ENCODE peak calls at places on chromosomes 13 and 19, in four cellular contexts. One of them, this sample, is unnamed.

GRCh38 chr19:13763300-13763699 is 1.0 kb upstream of the MRI1 start:
- DNase-seq in H1: no peak
- DNase-seq in GM12878: no peak
- DNase-seq in HepG2: no peak
- DNase-seq in this sample: no peak

GRCh38 chr19:39409207-39409885 is 2.7 kb downstream of the ZFP36 start:
- DNase-seq in H1: peak; percentile 94
- DNase-seq in GM12878: no peak
- DNase-seq in HepG2: peak; percentile 61
- DNase-seq in this sample: no peak

GRCh38 chr13:47190696-47191095 is 293.8 kb upstream of the HTR2A start:
- DNase-seq in H1: no peak
- DNase-seq in GM12878: no peak
- DNase-seq in HepG2: no peak
- DNase-seq in this sample: no peak

GRCh38 chr19:35484637-35485036 is 5.6 kb downstream of the KRTDAP start:
- DNase-seq in H1: no peak
- DNase-seq in GM12878: peak; percentile 85
- DNase-seq in HepG2: no peak
- DNase-seq in this sample: no peak

GRCh38 chr13:27533155-27533643 is 82.8 kb upstream of the MTIF3 start:
- DNase-seq in H1: peak; percentile 94
- DNase-seq in GM12878: no peak
- DNase-seq in HepG2: peak; percentile 65
- DNase-seq in this sample: peak; percentile 52

GRCh38 chr19:35169226-35169995 is 14.9 kb downstream of the FXYD5 start:
- DNase-seq in H1: no peak
- DNase-seq in GM12878: no peak
- DNase-seq in HepG2: no peak
- DNase-seq in this sample: no peak

GRCh38 chr19:45668342-45668871 is 386 bp downstream of the GIPR start:
- DNase-seq in H1: no peak
- DNase-seq in GM12878: no peak
- DNase-seq in HepG2: no peak
- DNase-seq in this sample: no peak

GRCh38 chr19:33332248-33332647 is 29.9 kb upstream of the CEBPA start:
- DNase-seq in H1: no peak
- DNase-seq in GM12878: no peak
- DNase-seq in HepG2: no peak
- DNase-seq in this sample: no peak

GRCh38 chr19:8311461-8312260 is 3.5 kb upstream of the CD320 start:
- DNase-seq in H1: no peak
- DNase-seq in GM12878: no peak
- DNase-seq in HepG2: no peak
- DNase-seq in this sample: no peak

GRCh38 chr19:38678217-38678890 is 30.9 kb downstream of the ACTN4 start:
- DNase-seq in H1: no peak
- DNase-seq in GM12878: no peak
- DNase-seq in HepG2: no peak
- DNase-seq in this sample: no peak

GRCh38 chr13:101911752-101912151 is 459.3 kb downstream of the ITGBL1 start:
- DNase-seq in H1: no peak
- DNase-seq in GM12878: no peak
- DNase-seq in HepG2: no peak
- DNase-seq in this sample: no peak

GRCh38 chr19:42220751-42221097 is 612 bp downstream of the ZNF526 start:
- DNase-seq in H1: no peak
- DNase-seq in GM12878: no peak
- DNase-seq in HepG2: no peak
- DNase-seq in this sample: no peak

GRCh38 chr19:42216653-42217521 is 590 bp downstream of the DEDD2 start:
- DNase-seq in H1: peak; percentile 85
- DNase-seq in GM12878: no peak
- DNase-seq in HepG2: peak; percentile 15
- DNase-seq in this sample: peak; percentile 20

GRCh38 chr19:42224940-42225717 is 5.0 kb downstream of the ZNF526 start:
- DNase-seq in H1: no peak
- DNase-seq in GM12878: no peak
- DNase-seq in HepG2: no peak
- DNase-seq in this sample: no peak

GRCh38 chr19:42217522-42218442 is at the start of gene DEDD2:
- DNase-seq in H1: peak; percentile 100
- DNase-seq in GM12878: peak; percentile 96
- DNase-seq in HepG2: peak; percentile 92
- DNase-seq in this sample: peak; percentile 88

GRCh38 chr19:42219812-42220750 is at the start of gene ZNF526:
- DNase-seq in H1: peak; percentile 97
- DNase-seq in GM12878: peak; percentile 95
- DNase-seq in HepG2: peak; percentile 98
- DNase-seq in this sample: peak; percentile 92
- TF ChIP-seq ZNF274 in H1: no peak
- TF ChIP-seq ZNF274 in GM12878: no peak
- TF ChIP-seq ZNF274 in HepG2: no peak
- TF ChIP-seq ZNF274 in this sample: no peak

DNA sequence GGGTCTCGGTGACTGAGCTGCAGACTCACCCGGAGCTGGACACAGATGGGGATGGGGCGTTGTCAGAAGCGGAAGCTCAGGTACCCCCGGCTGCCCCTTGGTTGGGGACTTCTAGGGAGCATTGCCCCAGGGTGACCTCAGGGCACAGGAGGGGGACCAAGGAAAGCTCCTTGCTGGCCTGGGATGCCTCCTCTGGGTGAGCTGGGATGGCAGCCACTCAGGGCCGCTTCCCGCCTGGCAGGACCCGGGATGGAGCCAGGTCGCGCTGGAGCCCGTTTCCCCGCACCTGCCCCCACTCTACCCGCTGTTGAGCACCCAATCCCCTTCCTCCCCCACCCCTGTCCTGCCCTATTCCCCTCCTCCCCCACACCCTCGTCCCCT is 10.8 kb downstream of the PRKCSH start:
- DNase-seq in H1: peak; percentile 48
- DNase-seq in GM12878: no peak
- DNase-seq in HepG2: no peak
- DNase-seq in this sample: no peak
- TF ChIP-seq YY1 in H1: no peak
- TF ChIP-seq YY1 in GM12878: no peak
- TF ChIP-seq YY1 in HepG2: no peak
- TF ChIP-seq YY1 in this sample: no peak

DNA sequence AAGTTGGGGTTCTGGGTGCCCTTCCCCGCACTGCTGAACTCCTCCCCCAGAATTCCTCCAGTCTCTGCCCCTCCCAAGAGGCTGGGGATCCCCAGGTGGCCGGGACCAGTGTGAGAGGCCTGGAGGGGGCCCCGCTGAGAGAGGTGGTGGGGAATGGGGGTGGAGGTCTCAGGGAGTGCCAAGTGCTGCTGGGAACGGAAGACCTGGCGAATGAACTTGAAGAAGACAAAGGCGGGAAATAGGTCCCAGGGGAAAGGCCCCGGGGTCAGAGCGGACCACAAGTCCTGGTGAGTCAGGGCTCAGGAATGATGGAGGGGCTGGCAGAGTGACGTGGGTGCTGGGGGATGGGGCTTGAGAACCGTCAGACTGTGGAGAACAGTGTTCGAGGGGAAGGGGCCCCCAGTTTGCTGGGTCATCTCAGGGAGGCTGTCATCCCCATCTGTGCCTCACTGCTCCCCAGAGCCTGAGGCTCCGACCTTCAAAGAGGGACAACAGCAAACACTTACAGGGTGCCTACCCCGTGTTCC is 15.8 kb upstream of the SEMA6B start:
- DNase-seq in H1: peak; percentile 76
- DNase-seq in GM12878: no peak
- DNase-seq in HepG2: peak; percentile 70
- DNase-seq in this sample: peak; percentile 97
- TF ChIP-seq SUZ12 in H1: no peak
- TF ChIP-seq SUZ12 in GM12878: no peak
- TF ChIP-seq SUZ12 in HepG2: no peak
- TF ChIP-seq SUZ12 in this sample: no peak

DNA sequence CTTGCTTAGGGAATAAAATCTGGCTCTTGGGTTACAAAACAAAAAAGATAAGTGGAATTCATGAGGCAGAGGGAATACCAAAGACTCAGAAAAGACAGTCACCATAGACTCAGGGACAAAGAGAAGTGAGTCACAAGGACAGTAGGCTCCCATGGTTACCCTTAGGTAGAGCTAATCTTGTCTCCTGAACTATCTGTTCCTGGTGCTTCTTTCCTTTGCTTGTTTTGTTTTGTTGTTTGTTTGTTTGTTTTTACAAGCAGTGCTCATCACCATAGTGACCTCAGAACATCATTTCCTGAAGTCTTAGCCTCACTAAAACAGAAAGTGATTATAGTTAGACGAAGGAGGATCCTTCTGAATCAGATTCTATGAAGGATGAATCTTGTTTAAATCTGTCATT is 142.3 kb upstream of the SOX21 start:
- DNase-seq in H1: no peak
- DNase-seq in GM12878: no peak
- DNase-seq in HepG2: no peak
- DNase-seq in this sample: no peak
- TF ChIP-seq ZNF274 in H1: no peak
- TF ChIP-seq ZNF274 in GM12878: no peak
- TF ChIP-seq ZNF274 in HepG2: no peak
- TF ChIP-seq ZNF274 in this sample: no peak

GRCh38 chr13:88395804-88396203 is 724.6 kb downstream of the SLITRK5 start:
- DNase-seq in H1: no peak
- DNase-seq in GM12878: no peak
- DNase-seq in HepG2: no peak
- DNase-seq in this sample: no peak
- TF ChIP-seq YY1 in H1: no peak
- TF ChIP-seq YY1 in GM12878: no peak
- TF ChIP-seq YY1 in HepG2: no peak
- TF ChIP-seq YY1 in this sample: no peak

DNA sequence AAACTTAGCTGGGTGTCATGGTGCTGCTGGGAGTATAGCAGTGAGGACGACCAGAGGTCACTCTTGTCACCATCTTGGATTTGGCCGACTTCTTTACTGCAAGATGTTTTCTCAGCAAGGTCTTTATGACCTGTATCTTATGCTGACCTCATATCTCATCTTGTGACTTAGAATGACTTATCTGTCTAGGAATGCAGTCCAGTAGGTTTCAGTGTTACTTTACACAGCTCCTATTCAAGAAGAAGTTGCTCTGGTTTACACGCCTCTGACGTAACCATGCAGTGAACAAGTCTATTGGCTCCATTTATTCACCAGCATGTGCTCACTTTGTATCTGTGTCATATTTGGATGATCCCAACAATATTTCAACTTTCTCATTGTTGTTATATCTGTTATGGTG is 26.7 kb downstream of the ZNF850 start:
- DNase-seq in H1: no peak
- DNase-seq in GM12878: no peak
- DNase-seq in HepG2: no peak
- DNase-seq in this sample: no peak
- TF ChIP-seq SUZ12 in H1: no peak
- TF ChIP-seq SUZ12 in GM12878: no peak
- TF ChIP-seq SUZ12 in HepG2: no peak
- TF ChIP-seq SUZ12 in this sample: no peak

GRCh38 chr19:18635831-18636182 is 1.0 kb upstream of the KLHL26 start:
- DNase-seq in H1: no peak
- DNase-seq in GM12878: no peak
- DNase-seq in HepG2: no peak
- DNase-seq in this sample: no peak

GRCh38 chr19:18636969-18637629 is at the start of gene KLHL26:
- DNase-seq in H1: no peak
- DNase-seq in GM12878: no peak
- DNase-seq in HepG2: no peak
- DNase-seq in this sample: no peak

GRCh38 chr19:18633321-18633720 is 3.5 kb upstream of the KLHL26 start:
- DNase-seq in H1: no peak
- DNase-seq in GM12878: no peak
- DNase-seq in HepG2: no peak
- DNase-seq in this sample: no peak

GRCh38 chr19:18636183-18636968 is 452 bp upstream of the KLHL26 start:
- DNase-seq in H1: peak; percentile 100
- DNase-seq in GM12878: peak; percentile 83
- DNase-seq in HepG2: peak; percentile 90
- DNase-seq in this sample: peak; percentile 94

GRCh38 chr19:18634612-18635290 is 2.1 kb upstream of the KLHL26 start:
- DNase-seq in H1: no peak
- DNase-seq in GM12878: no peak
- DNase-seq in HepG2: peak; percentile 45
- DNase-seq in this sample: no peak
- TF ChIP-seq ZNF274 in H1: no peak
- TF ChIP-seq ZNF274 in GM12878: no peak
- TF ChIP-seq ZNF274 in HepG2: no peak
- TF ChIP-seq ZNF274 in this sample: no peak